ENCODE peak calls at places on chromosome 10, in five cellular contexts. U is kidney, H is H9, I is astrocyte of the spinal cord, S is left ventricle myocardium inferior. B is an unnamed sample.

GRCh38 chr10:119416855-119417254 is 125.7 kb downstream of the RGS10 start:
- DNase-seq in U (no peak), H (peak; percentile 80), I (peak; percentile 36), S (peak; percentile 73), B (peak; percentile 69)

GRCh38 chr10:79190740-79191261 is 122.0 kb downstream of the ZMIZ1 start:
- DNase-seq in U (no peak), H (no peak), I (no peak), S (no peak), B (no peak)

GRCh38 chr10:22334414-22335203 is 10.7 kb upstream of the SPAG6 start:
- DNase-seq in U (no peak), H (peak; percentile 84), I (no peak), S (no peak), B (no peak)

GRCh38 chr10:87079106-87079836 is 15.4 kb downstream of the GLUD1 start:
- DNase-seq in U (no peak), H (no peak), I (no peak), S (no peak), B (no peak)

GRCh38 chr10:79391231-79392019 is 44.2 kb downstream of the PPIF start:
- DNase-seq in U (peak; percentile 48), H (peak; percentile 17), I (no peak), S (peak; percentile 22), B (no peak)

GRCh38 chr10:71268247-71268691 is 50.8 kb upstream of the SLC29A3 start:
- DNase-seq in U (no peak), H (peak; percentile 68), I (peak; percentile 46), S (no peak), B (peak; percentile 38)

GRCh38 chr10:121356187-121356586 is 242.1 kb downstream of the FGFR2 start:
- DNase-seq in U (no peak), H (no peak), I (no peak), S (no peak), B (no peak)

GRCh38 chr10:12235796-12236195 is 39.8 kb downstream of the CDC123 start:
- DNase-seq in U (no peak), H (no peak), I (no peak), S (no peak), B (peak; percentile 54)

GRCh38 chr10:72260215-72260587 is 13.5 kb upstream of the DDIT4 start:
- DNase-seq in U (no peak), H (no peak), I (no peak), S (peak; percentile 62), B (no peak)

GRCh38 chr10:72171175-72171630 is 44.6 kb upstream of the ANAPC16 start:
- DNase-seq in U (no peak), H (no peak), I (peak; percentile 84), S (no peak), B (peak; percentile 95)

GRCh38 chr10:52653510-52653909 is 119.1 kb downstream of the MBL2 start:
- DNase-seq in U (no peak), H (no peak), I (no peak), S (peak; percentile 22), B (no peak)

GRCh38 chr10:120980316-120980975 is 129.3 kb downstream of the WDR11 start:
- DNase-seq in U (no peak), H (peak; percentile 50), I (no peak), S (no peak), B (no peak)

GRCh38 chr10:29370612-29371092 is 81.8 kb downstream of the LYZL1 start:
- DNase-seq in U (no peak), H (no peak), I (no peak), S (no peak), B (no peak)

GRCh38 chr10:125123363-125124113 is 36.8 kb downstream of the CTBP2 start:
- DNase-seq in U (peak; percentile 96), H (no peak), I (peak; percentile 95), S (peak; percentile 89), B (peak; percentile 96)

GRCh38 chr10:92699193-92699517 is 9.4 kb downstream of the HHEX start:
- DNase-seq in U (no peak), H (no peak), I (no peak), S (no peak), B (no peak)

GRCh38 chr10:34768261-34768971 is 46.7 kb downstream of the PARD3 start:
- DNase-seq in U (peak; percentile 89), H (no peak), I (peak; percentile 56), S (peak; percentile 83), B (peak; percentile 84)

GRCh38 chr10:118568327-118568848 is 27.1 kb downstream of the PRLHR start:
- DNase-seq in U (no peak), H (no peak), I (peak; percentile 60), S (no peak), B (peak; percentile 52)

GRCh38 chr10:132637477-132638129 is 100.0 kb downstream of the INPP5A start:
- DNase-seq in U (no peak), H (peak; percentile 53), I (peak; percentile 68), S (peak; percentile 5), B (peak; percentile 62)

GRCh38 chr10:96719850-96720421 is 378 bp downstream of the PIK3AP1 start:
- DNase-seq in U (peak; percentile 86), H (peak; percentile 83), I (no peak), S (peak; percentile 72), B (no peak)

GRCh38 chr10:7264313-7264741 is 146.5 kb downstream of the SFMBT2 start:
- DNase-seq in U (no peak), H (no peak), I (peak; percentile 54), S (no peak), B (peak; percentile 29)

GRCh38 chr10:70537398-70538194 is 59.0 kb downstream of the PALD1 start:
- DNase-seq in U (no peak), H (peak; percentile 83), I (no peak), S (no peak), B (peak; percentile 53)

GRCh38 chr10:42933454-42934340 is 143.2 kb upstream of the RET start:
- DNase-seq in U (no peak), H (peak; percentile 63), I (peak; percentile 25), S (no peak), B (peak; percentile 9)

GRCh38 chr10:102743588-102744373 is at the start of gene WBP1L:
- DNase-seq in U (peak; percentile 98), H (peak; percentile 98), I (peak; percentile 100), S (peak; percentile 95), B (peak; percentile 99)
- TF ChIP-seq CTCF in U (no peak), H (no peak), I (no peak), S (no peak), B (no peak)

GRCh38 chr10:77879065-77879464 is 47.5 kb downstream of the DLG5 start:
- DNase-seq in U (no peak), H (no peak), I (no peak), S (no peak), B (no peak)

GRCh38 chr10:77875730-77876129 is 50.8 kb downstream of the DLG5 start:
- DNase-seq in U (no peak), H (no peak), I (no peak), S (no peak), B (no peak)

GRCh38 chr10:77874872-77875271 is 51.7 kb downstream of the DLG5 start:
- DNase-seq in U (peak; percentile 17), H (no peak), I (no peak), S (no peak), B (no peak)

GRCh38 chr10:77879710-77880109 is 46.8 kb downstream of the DLG5 start:
- DNase-seq in U (no peak), H (no peak), I (no peak), S (no peak), B (no peak)

GRCh38 chr10:77877461-77878344 is 48.9 kb downstream of the DLG5 start:
- DNase-seq in U (peak; percentile 76), H (peak; percentile 93), I (peak; percentile 76), S (peak; percentile 28), B (peak; percentile 81)
- TF ChIP-seq CTCF in U (no peak), H (peak; percentile 15), I (peak; percentile 5), S (no peak), B (no peak)

GRCh38 chr10:99855479-99856071 is 73.1 kb downstream of the ABCC2 start:
- DNase-seq in U (no peak), H (no peak), I (no peak), S (no peak), B (no peak)
- TF ChIP-seq CTCF in U (no peak), H (no peak), I (no peak), S (no peak), B (no peak)

GRCh38 chr10:37685741-37686683 is 171.4 kb downstream of the ZNF248 start:
- DNase-seq in U (no peak), H (no peak), I (no peak), S (no peak), B (no peak)
- TF ChIP-seq CTCF in U (no peak), H (no peak), I (no peak), S (no peak), B (no peak)